ENCODE peak calls at places on chromosomes 6 and 20, in seven cellular contexts. Z is effector CD4-positive, alpha-beta T cell; S is thoracic aorta; J is HFFc6; A is neural crest cell; P is central memory CD4-positive, alpha-beta T cell; N is ACHN. Y is an unnamed sample.

GRCh38 chr6:56995347-56995746 is 40.4 kb downstream of the BEND6 start:
- DNase-seq in P (no peak), Z (no peak), J (no peak), N (no peak), A (no peak), S (no peak), Y (peak)

GRCh38 chr6:32972353-32973143 is 4.2 kb downstream of the BRD2 start:
- DNase-seq in P (peak), Z (peak), J (no peak), S (no peak), A (no peak), N (no peak), Y (no peak)

GRCh38 chr6:17600527-17601388 is 656 bp downstream of the FAM8A1 start:
- DNase-seq in A (peak), S (no peak), N (peak), P (peak), J (no peak), Z (peak), Y (peak)

GRCh38 chr6:2737885-2738284 is 12.8 kb downstream of the MYLK4 start:
- DNase-seq in N (no peak), P (no peak), J (no peak), A (no peak), Z (no peak), S (no peak), Y (no peak)

GRCh38 chr20:45358282-45359068 is 4.5 kb upstream of the SYS1 start:
- DNase-seq in A (no peak), N (no peak), S (peak), J (peak), Z (no peak), P (no peak), Y (no peak)

GRCh38 chr20:31517373-31517772 is 3.1 kb downstream of the HM13 start:
- DNase-seq in J (peak), P (no peak), N (peak), Z (no peak), A (peak), S (no peak), Y (peak)

GRCh38 chr20:51574248-51575033 is 31.9 kb upstream of the NFATC2 start:
- DNase-seq in S (no peak), J (no peak), N (no peak), P (no peak), Z (no peak), A (no peak), Y (no peak)

GRCh38 chr6:153086225-153086990 is 44.7 kb downstream of the RGS17 start:
- DNase-seq in S (no peak), P (no peak), J (no peak), N (no peak), Z (no peak), A (no peak), Y (no peak)

GRCh38 chr6:113631616-113632015 is 225.5 kb upstream of the MARCKS start:
- DNase-seq in N (no peak), S (no peak), P (no peak), Z (no peak), A (no peak), J (no peak), Y (no peak)

GRCh38 chr6:108837236-108837971 is 10.8 kb upstream of the ARMC2 start:
- DNase-seq in A (no peak), S (no peak), P (no peak), N (no peak), J (no peak), Z (no peak), Y (no peak)

GRCh38 chr20:48698507-48699267 is 129.1 kb downstream of the PREX1 start:
- DNase-seq in N (peak), A (no peak), S (no peak), J (no peak), Z (no peak), P (no peak), Y (no peak)

GRCh38 chr6:99334526-99335127 is 14.8 kb downstream of the FAXC start:
- DNase-seq in A (no peak), P (no peak), N (peak), Z (no peak), J (peak), S (no peak), Y (peak)

GRCh38 chr6:160428069-160428430 is 79.9 kb downstream of the SLC22A3 start:
- DNase-seq in P (no peak), N (no peak), J (no peak), S (no peak), A (no peak), Z (no peak), Y (no peak)

GRCh38 chr6:144315226-144315980 is 30.3 kb downstream of the UTRN start:
- DNase-seq in Z (no peak), A (no peak), N (no peak), J (no peak), S (no peak), P (no peak), Y (no peak)

GRCh38 chr6:7554533-7555275 is 13.2 kb downstream of the DSP start:
- DNase-seq in N (no peak), S (no peak), Z (no peak), A (no peak), P (no peak), J (no peak), Y (no peak)

GRCh38 chr20:48776306-48776705 is 51.5 kb downstream of the PREX1 start:
- DNase-seq in P (no peak), Z (no peak), J (peak), N (no peak), S (no peak), A (no peak), Y (no peak)

GRCh38 chr6:1607557-1608221 is 2.0 kb upstream of the FOXC1 start:
- DNase-seq in A (no peak), P (no peak), Z (no peak), N (no peak), S (no peak), J (no peak), Y (no peak)

GRCh38 chr6:77092971-77093370 is 370.3 kb downstream of the HTR1B start:
- DNase-seq in S (no peak), A (no peak), N (no peak), J (peak), P (no peak), Z (no peak), Y (no peak)

GRCh38 chr20:59365611-59366284 is 65.3 kb downstream of the EDN3 start:
- DNase-seq in P (no peak), A (no peak), Z (no peak), N (no peak), J (no peak), S (no peak), Y (no peak)

GRCh38 chr6:71333700-71334099 is 45.1 kb downstream of the OGFRL1 start:
- DNase-seq in Z (no peak), S (no peak), A (no peak), J (peak), N (peak), P (no peak), Y (no peak)

GRCh38 chr6:293185-294174 is 1.2 kb downstream of the DUSP22 start:
- DNase-seq in N (peak), S (no peak), Z (no peak), P (peak), A (no peak), J (no peak), Y (peak)

GRCh38 chr20:50721881-50722281 is 9.5 kb upstream of the PARD6B start:
- DNase-seq in J (no peak), P (no peak), A (no peak), Z (no peak), S (peak), N (no peak), Y (no peak)

GRCh38 chr6:163443985-163444553 is 29.6 kb downstream of the QKI start:
- DNase-seq in S (no peak), N (no peak), Z (no peak), J (no peak), P (no peak), A (no peak), Y (no peak)

GRCh38 chr20:50320005-50320909 is 129.6 kb downstream of the CEBPB start:
- DNase-seq in N (peak), S (no peak), J (no peak), P (no peak), A (no peak), Z (no peak), Y (no peak)

GRCh38 chr6:2275207-2275891 is 29.9 kb upstream of the GMDS start:
- DNase-seq in A (no peak), P (no peak), J (peak), S (no peak), Z (no peak), N (no peak), Y (no peak)